ENCODE peak calls at places on chromosomes 13 and 19, in ten cellular contexts. One of them, this sample, is unnamed.

GRCh38 chr19:15374796-15375440 is 4.7 kb downstream of the AKAP8 start:
- DNase-seq in RPMI7951: no peak
- DNase-seq in HS-27A: no peak
- DNase-seq in retina: no peak
- DNase-seq in HFFc6: no peak
- DNase-seq in AG10803: no peak
- DNase-seq in RPMI8226: no peak
- DNase-seq in astrocyte of the cerebellum: no peak
- DNase-seq in stimulated activated naive CD4-positive, alpha-beta T cell: no peak
- DNase-seq in lung microvascular endothelial cell: peak
- DNase-seq in this sample: no peak

GRCh38 chr13:39379667-39380655 is 223.0 kb downstream of the LHFPL6 start:
- DNase-seq in HS-27A: no peak
- DNase-seq in lung microvascular endothelial cell: no peak
- DNase-seq in retina: no peak
- DNase-seq in stimulated activated naive CD4-positive, alpha-beta T cell: no peak
- DNase-seq in RPMI7951: no peak
- DNase-seq in RPMI8226: no peak
- DNase-seq in HFFc6: no peak
- DNase-seq in AG10803: peak
- DNase-seq in astrocyte of the cerebellum: no peak
- DNase-seq in this sample: no peak

GRCh38 chr13:97407540-97407939 is 26.4 kb upstream of the RAP2A start:
- DNase-seq in HS-27A: no peak
- DNase-seq in retina: no peak
- DNase-seq in HFFc6: no peak
- DNase-seq in AG10803: no peak
- DNase-seq in RPMI7951: no peak
- DNase-seq in stimulated activated naive CD4-positive, alpha-beta T cell: no peak
- DNase-seq in astrocyte of the cerebellum: no peak
- DNase-seq in lung microvascular endothelial cell: no peak
- DNase-seq in RPMI8226: no peak
- DNase-seq in this sample: no peak

GRCh38 chr13:52903320-52903719 is 54.9 kb upstream of the PCDH8 start:
- DNase-seq in HS-27A: no peak
- DNase-seq in HFFc6: no peak
- DNase-seq in RPMI8226: peak
- DNase-seq in AG10803: no peak
- DNase-seq in stimulated activated naive CD4-positive, alpha-beta T cell: no peak
- DNase-seq in RPMI7951: no peak
- DNase-seq in lung microvascular endothelial cell: no peak
- DNase-seq in astrocyte of the cerebellum: no peak
- DNase-seq in retina: no peak
- DNase-seq in this sample: no peak

GRCh38 chr19:46718934-46719551 is 2.1 kb upstream of the PRKD2 start:
- DNase-seq in stimulated activated naive CD4-positive, alpha-beta T cell: no peak
- DNase-seq in HFFc6: no peak
- DNase-seq in AG10803: no peak
- DNase-seq in RPMI8226: no peak
- DNase-seq in astrocyte of the cerebellum: no peak
- DNase-seq in RPMI7951: no peak
- DNase-seq in retina: no peak
- DNase-seq in HS-27A: no peak
- DNase-seq in lung microvascular endothelial cell: no peak
- DNase-seq in this sample: no peak

GRCh38 chr19:1067341-1068103 is 555 bp downstream of the ARHGAP45 start:
- DNase-seq in retina: no peak
- DNase-seq in lung microvascular endothelial cell: no peak
- DNase-seq in AG10803: no peak
- DNase-seq in HS-27A: no peak
- DNase-seq in stimulated activated naive CD4-positive, alpha-beta T cell: peak
- DNase-seq in RPMI7951: no peak
- DNase-seq in HFFc6: no peak
- DNase-seq in RPMI8226: no peak
- DNase-seq in astrocyte of the cerebellum: no peak
- DNase-seq in this sample: no peak

GRCh38 chr13:98487522-98487921 is 89.4 kb downstream of the STK24 start:
- DNase-seq in astrocyte of the cerebellum: no peak
- DNase-seq in stimulated activated naive CD4-positive, alpha-beta T cell: no peak
- DNase-seq in HS-27A: no peak
- DNase-seq in retina: no peak
- DNase-seq in RPMI7951: no peak
- DNase-seq in lung microvascular endothelial cell: no peak
- DNase-seq in RPMI8226: peak
- DNase-seq in HFFc6: no peak
- DNase-seq in AG10803: no peak
- DNase-seq in this sample: no peak

GRCh38 chr19:56253737-56254136 is 18.8 kb upstream of the EDDM13 start:
- DNase-seq in astrocyte of the cerebellum: peak
- DNase-seq in lung microvascular endothelial cell: peak
- DNase-seq in retina: peak
- DNase-seq in stimulated activated naive CD4-positive, alpha-beta T cell: peak
- DNase-seq in RPMI7951: peak
- DNase-seq in AG10803: peak
- DNase-seq in HS-27A: peak
- DNase-seq in HFFc6: peak
- DNase-seq in RPMI8226: peak
- DNase-seq in this sample: peak

GRCh38 chr19:12872255-12872654 is 9.0 kb downstream of the DNASE2 start:
- DNase-seq in HS-27A: no peak
- DNase-seq in astrocyte of the cerebellum: no peak
- DNase-seq in stimulated activated naive CD4-positive, alpha-beta T cell: no peak
- DNase-seq in RPMI8226: peak
- DNase-seq in lung microvascular endothelial cell: no peak
- DNase-seq in HFFc6: no peak
- DNase-seq in AG10803: no peak
- DNase-seq in RPMI7951: no peak
- DNase-seq in retina: no peak
- DNase-seq in this sample: no peak

GRCh38 chr13:28636677-28637317 is 22.1 kb upstream of the POMP start:
- DNase-seq in RPMI7951: peak
- DNase-seq in lung microvascular endothelial cell: peak
- DNase-seq in AG10803: peak
- DNase-seq in RPMI8226: peak
- DNase-seq in astrocyte of the cerebellum: peak
- DNase-seq in HFFc6: peak
- DNase-seq in stimulated activated naive CD4-positive, alpha-beta T cell: peak
- DNase-seq in retina: peak
- DNase-seq in HS-27A: no peak
- DNase-seq in this sample: peak

GRCh38 chr19:36136975-36137686 is 2.7 kb upstream of the CAPNS1 start:
- DNase-seq in lung microvascular endothelial cell: peak
- DNase-seq in astrocyte of the cerebellum: no peak
- DNase-seq in HS-27A: peak
- DNase-seq in RPMI7951: peak
- DNase-seq in retina: no peak
- DNase-seq in AG10803: peak
- DNase-seq in HFFc6: peak
- DNase-seq in RPMI8226: peak
- DNase-seq in stimulated activated naive CD4-positive, alpha-beta T cell: no peak
- DNase-seq in this sample: peak

GRCh38 chr19:41868120-41868988 is 8.3 kb downstream of the RPS19 start:
- DNase-seq in astrocyte of the cerebellum: no peak
- DNase-seq in HFFc6: no peak
- DNase-seq in HS-27A: no peak
- DNase-seq in RPMI8226: no peak
- DNase-seq in RPMI7951: no peak
- DNase-seq in lung microvascular endothelial cell: no peak
- DNase-seq in retina: no peak
- DNase-seq in stimulated activated naive CD4-positive, alpha-beta T cell: no peak
- DNase-seq in AG10803: no peak
- DNase-seq in this sample: no peak

GRCh38 chr19:40640744-40641143 is 39.6 kb downstream of the LTBP4 start:
- DNase-seq in lung microvascular endothelial cell: no peak
- DNase-seq in RPMI8226: no peak
- DNase-seq in AG10803: peak
- DNase-seq in astrocyte of the cerebellum: no peak
- DNase-seq in stimulated activated naive CD4-positive, alpha-beta T cell: no peak
- DNase-seq in RPMI7951: no peak
- DNase-seq in HS-27A: no peak
- DNase-seq in HFFc6: no peak
- DNase-seq in retina: no peak
- DNase-seq in this sample: no peak

GRCh38 chr13:33487575-33488243 is 202.2 kb upstream of the STARD13 start:
- DNase-seq in RPMI7951: peak
- DNase-seq in astrocyte of the cerebellum: no peak
- DNase-seq in lung microvascular endothelial cell: peak
- DNase-seq in AG10803: peak
- DNase-seq in RPMI8226: no peak
- DNase-seq in HFFc6: peak
- DNase-seq in retina: no peak
- DNase-seq in stimulated activated naive CD4-positive, alpha-beta T cell: no peak
- DNase-seq in HS-27A: no peak
- DNase-seq in this sample: no peak

GRCh38 chr19:38252935-38253691 is 3.1 kb downstream of the PPP1R14A start:
- DNase-seq in HFFc6: no peak
- DNase-seq in lung microvascular endothelial cell: no peak
- DNase-seq in stimulated activated naive CD4-positive, alpha-beta T cell: no peak
- DNase-seq in AG10803: no peak
- DNase-seq in retina: peak
- DNase-seq in astrocyte of the cerebellum: no peak
- DNase-seq in HS-27A: no peak
- DNase-seq in RPMI7951: no peak
- DNase-seq in RPMI8226: no peak
- DNase-seq in this sample: no peak

GRCh38 chr13:50156140-50156539 is 140.9 kb downstream of the KCNRG start:
- DNase-seq in retina: no peak
- DNase-seq in HFFc6: peak
- DNase-seq in lung microvascular endothelial cell: no peak
- DNase-seq in RPMI8226: no peak
- DNase-seq in stimulated activated naive CD4-positive, alpha-beta T cell: no peak
- DNase-seq in astrocyte of the cerebellum: peak
- DNase-seq in HS-27A: no peak
- DNase-seq in AG10803: peak
- DNase-seq in RPMI7951: peak
- DNase-seq in this sample: no peak

GRCh38 chr13:96903085-96903484 is 91.2 kb downstream of the OXGR1 start:
- DNase-seq in lung microvascular endothelial cell: no peak
- DNase-seq in retina: no peak
- DNase-seq in HS-27A: no peak
- DNase-seq in HFFc6: no peak
- DNase-seq in RPMI7951: no peak
- DNase-seq in AG10803: no peak
- DNase-seq in RPMI8226: no peak
- DNase-seq in stimulated activated naive CD4-positive, alpha-beta T cell: no peak
- DNase-seq in astrocyte of the cerebellum: no peak
- DNase-seq in this sample: no peak

This sample was measured in Panc1.